ENCODE peak calls at places on chromosomes 5 and 9, in five cellular contexts. One of them, this sample, is unnamed.

GRCh38 chr9:98081477-98082219 is 25.1 kb downstream of the NANS start:
- DNase-seq in OCI-LY7: no peak
- DNase-seq in iPS-NIHi11: no peak
- DNase-seq in NCI-H774: no peak
- DNase-seq in sciatic nerve: no peak
- DNase-seq in this sample: no peak

GRCh38 chr9:98231770-98232478 is 23.5 kb downstream of the TBC1D2 start:
- DNase-seq in sciatic nerve: no peak
- DNase-seq in iPS-NIHi11: no peak
- DNase-seq in NCI-H774: no peak
- DNase-seq in OCI-LY7: peak; percentile 19
- DNase-seq in this sample: no peak

GRCh38 chr5:32916648-32917047 is 205.5 kb downstream of the NPR3 start:
- DNase-seq in NCI-H774: no peak
- DNase-seq in sciatic nerve: no peak
- DNase-seq in iPS-NIHi11: peak; percentile 58
- DNase-seq in OCI-LY7: no peak
- DNase-seq in this sample: no peak

GRCh38 chr9:106092083-106092482 is 397.7 kb downstream of the TMEM38B start:
- DNase-seq in OCI-LY7: no peak
- DNase-seq in NCI-H774: no peak
- DNase-seq in iPS-NIHi11: no peak
- DNase-seq in sciatic nerve: no peak
- DNase-seq in this sample: no peak

GRCh38 chr5:79495311-79495710 is 18.6 kb downstream of the HOMER1 start:
- DNase-seq in iPS-NIHi11: no peak
- DNase-seq in NCI-H774: peak; percentile 77
- DNase-seq in sciatic nerve: no peak
- DNase-seq in OCI-LY7: no peak
- DNase-seq in this sample: no peak

GRCh38 chr5:168317096-168317520 is 25.7 kb downstream of the WWC1 start:
- DNase-seq in NCI-H774: no peak
- DNase-seq in iPS-NIHi11: no peak
- DNase-seq in sciatic nerve: no peak
- DNase-seq in OCI-LY7: no peak
- DNase-seq in this sample: no peak

GRCh38 chr9:110031511-110032173 is 176.3 kb downstream of the C9orf152 start:
- DNase-seq in sciatic nerve: no peak
- DNase-seq in iPS-NIHi11: no peak
- DNase-seq in OCI-LY7: no peak
- DNase-seq in NCI-H774: no peak
- DNase-seq in this sample: no peak

GRCh38 chr9:133524679-133525228 is at the start of gene MYMK:
- DNase-seq in iPS-NIHi11: no peak
- DNase-seq in NCI-H774: no peak
- DNase-seq in OCI-LY7: no peak
- DNase-seq in sciatic nerve: no peak
- DNase-seq in this sample: no peak

GRCh38 chr5:142213077-142213476 is 104.5 kb downstream of the NDFIP1 start:
- DNase-seq in OCI-LY7: no peak
- DNase-seq in NCI-H774: no peak
- DNase-seq in iPS-NIHi11: no peak
- DNase-seq in sciatic nerve: no peak
- DNase-seq in this sample: no peak

This sample was measured in ureter.